ENCODE peak calls at places on chromosomes 6 and 20, in five cellular contexts. T is heart right ventricle, F is left ventricle myocardium inferior, N is RWPE1, V is A549. R is an unnamed sample.

GRCh38 chr6:123323419-123324329 is 313.1 kb downstream of the TRDN start:
- DNase-seq in T (no peak), F (no peak), N (peak), V (no peak), R (no peak)

GRCh38 chr6:152316024-152316423 is 321.1 kb downstream of the SYNE1 start:
- DNase-seq in T (peak), F (peak), N (no peak), V (no peak), R (no peak)

GRCh38 chr6:70413829-70414494 is 654 bp downstream of the FAM135A start:
- DNase-seq in T (no peak), F (no peak), N (peak), V (peak), R (no peak)

GRCh38 chr6:119539066-119539746 is 189.6 kb upstream of the MAN1A1 start:
- DNase-seq in T (no peak), F (no peak), N (no peak), V (no peak), R (no peak)

GRCh38 chr20:55649254-55649653 is 356.1 kb downstream of the CBLN4 start:
- DNase-seq in T (no peak), F (no peak), N (no peak), V (no peak), R (no peak)

GRCh38 chr6:81894286-81894685 is 141.8 kb upstream of the TENT5A start:
- DNase-seq in T (peak), F (no peak), N (no peak), V (no peak), R (no peak)

GRCh38 chr20:50609438-50609989 is 81.8 kb downstream of the RIPOR3 start:
- DNase-seq in T (no peak), F (no peak), N (no peak), V (no peak), R (no peak)

GRCh38 chr6:149032599-149033405 is 284.7 kb upstream of the TAB2 start:
- DNase-seq in T (no peak), F (no peak), N (peak), V (peak), R (no peak)

GRCh38 chr6:167825059-167825758 is 1.5 kb upstream of the AFDN start:
- DNase-seq in T (no peak), F (no peak), N (no peak), V (no peak), R (no peak)

GRCh38 chr6:88683734-88684133 is 279.7 kb downstream of the RNGTT start:
- DNase-seq in T (no peak), F (no peak), N (no peak), V (no peak), R (no peak)

GRCh38 chr20:44355503-44356352 is at the start of gene HNF4A:
- DNase-seq in T (no peak), F (no peak), N (no peak), V (peak), R (no peak)

GRCh38 chr6:109496036-109496761 is 13.2 kb upstream of the ZBTB24 start:
- DNase-seq in T (no peak), F (no peak), N (no peak), V (no peak), R (no peak)

GRCh38 chr6:56724455-56724854 is 81.8 kb upstream of the DST start:
- DNase-seq in T (no peak), F (no peak), N (no peak), V (no peak), R (no peak)

GRCh38 chr6:37173573-37174195 is 3.7 kb downstream of the PIM1 start:
- DNase-seq in T (no peak), F (no peak), N (no peak), V (no peak), R (no peak)

GRCh38 chr6:42239333-42239732 is 21.7 kb upstream of the MRPS10 start:
- DNase-seq in T (no peak), F (no peak), N (peak), V (no peak), R (no peak)

GRCh38 chr6:71419217-71419953 is 130.8 kb downstream of the OGFRL1 start:
- DNase-seq in T (peak), F (peak), N (no peak), V (no peak), R (no peak)
- H3K27ac ChIP-seq in T (peak), F (peak), N (peak), V (peak), R (peak)

GRCh38 chr6:139295906-139296305 is 4.1 kb upstream of the TXLNB start:
- DNase-seq in T (no peak), F (no peak), N (no peak), V (no peak), R (no peak)
- H3K27ac ChIP-seq in T (no peak), F (no peak), N (no peak), V (no peak), R (no peak)

DNA sequence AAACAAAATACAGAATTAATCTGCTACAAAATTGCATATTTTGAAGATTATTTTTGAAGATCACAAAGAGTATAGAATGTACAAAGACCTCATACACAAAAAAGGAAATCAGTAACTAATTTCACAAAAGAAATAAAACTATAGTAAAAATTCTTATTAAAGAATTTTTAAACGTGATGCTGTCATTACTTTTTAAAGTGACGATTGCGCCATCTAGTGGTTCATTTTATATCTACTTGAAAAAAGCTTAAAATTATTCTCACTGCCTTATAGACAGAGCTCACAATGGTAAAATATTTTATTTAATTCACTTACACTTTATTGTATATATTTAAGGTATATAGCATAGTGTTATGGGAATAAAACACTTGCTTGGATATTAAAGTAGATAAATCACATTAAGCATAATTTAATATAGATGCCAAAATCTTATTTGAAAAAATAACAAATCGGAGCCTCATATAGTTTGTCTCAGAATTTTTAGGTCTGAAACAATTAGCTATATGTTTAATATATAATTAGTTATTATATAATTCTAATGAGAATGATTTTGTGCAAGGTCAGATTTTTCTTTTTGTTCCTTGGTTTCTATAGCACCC is 128.8 kb downstream of the PHF3 start:
- DNase-seq in T (no peak), F (no peak), N (no peak), V (no peak), R (no peak)
- H3K27ac ChIP-seq in T (no peak), F (no peak), N (no peak), V (no peak), R (no peak)

DNA sequence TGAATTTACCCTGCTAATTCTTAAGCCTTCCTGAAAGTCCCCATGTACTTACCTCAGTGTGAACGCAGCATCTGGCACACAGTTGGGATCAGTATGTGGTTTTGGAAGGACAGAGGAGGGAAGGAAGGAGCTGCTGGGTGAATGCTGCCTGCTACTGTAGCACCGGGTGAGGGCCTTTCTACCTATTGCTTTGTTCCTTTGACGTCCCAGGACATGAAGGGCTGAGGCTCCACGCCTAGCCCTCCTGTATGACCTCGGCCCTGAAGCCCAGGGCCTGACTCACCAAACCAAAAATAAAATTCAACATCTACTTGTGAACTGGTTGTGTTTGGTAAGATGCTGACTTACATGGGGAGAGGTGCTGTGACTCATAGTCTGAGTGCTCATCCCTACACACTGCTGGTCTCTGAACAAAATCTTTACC is 51.1 kb downstream of the ARID1B start:
- DNase-seq in T (no peak), F (no peak), N (peak), V (peak), R (peak)
- H3K27ac ChIP-seq in T (peak), F (peak), N (peak), V (peak), R (peak)

DNA sequence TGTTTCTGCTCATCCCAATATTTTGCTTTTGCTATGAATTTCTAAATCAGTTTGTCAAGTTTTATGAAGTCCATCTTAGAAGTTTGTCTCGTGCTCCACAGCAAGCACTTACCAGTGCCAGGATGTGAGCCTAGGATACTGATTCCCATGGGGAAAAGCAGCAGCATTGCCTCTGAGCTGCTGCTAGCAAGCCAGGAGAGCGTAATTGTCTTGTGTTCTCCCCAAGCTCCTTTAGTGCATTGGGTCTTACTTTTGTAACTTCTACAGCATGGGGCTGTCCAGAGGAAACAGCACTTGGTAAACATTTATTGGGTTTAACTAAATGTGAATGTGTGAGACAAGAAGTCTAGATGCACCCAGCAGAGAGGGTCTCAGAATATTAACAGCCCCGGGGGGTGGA is 76.1 kb downstream of the RNF182 start:
- DNase-seq in T (no peak), F (no peak), N (no peak), V (peak), R (no peak)
- H3K27ac ChIP-seq in T (no peak), F (no peak), N (no peak), V (peak), R (peak)

GRCh38 chr20:35263609-35264223 is 14.2 kb downstream of the MMP24OS start:
- DNase-seq in T (no peak), F (peak), N (no peak), V (peak), R (no peak)
- H3K27ac ChIP-seq in T (peak), F (peak), N (peak), V (peak), R (peak)

DNA sequence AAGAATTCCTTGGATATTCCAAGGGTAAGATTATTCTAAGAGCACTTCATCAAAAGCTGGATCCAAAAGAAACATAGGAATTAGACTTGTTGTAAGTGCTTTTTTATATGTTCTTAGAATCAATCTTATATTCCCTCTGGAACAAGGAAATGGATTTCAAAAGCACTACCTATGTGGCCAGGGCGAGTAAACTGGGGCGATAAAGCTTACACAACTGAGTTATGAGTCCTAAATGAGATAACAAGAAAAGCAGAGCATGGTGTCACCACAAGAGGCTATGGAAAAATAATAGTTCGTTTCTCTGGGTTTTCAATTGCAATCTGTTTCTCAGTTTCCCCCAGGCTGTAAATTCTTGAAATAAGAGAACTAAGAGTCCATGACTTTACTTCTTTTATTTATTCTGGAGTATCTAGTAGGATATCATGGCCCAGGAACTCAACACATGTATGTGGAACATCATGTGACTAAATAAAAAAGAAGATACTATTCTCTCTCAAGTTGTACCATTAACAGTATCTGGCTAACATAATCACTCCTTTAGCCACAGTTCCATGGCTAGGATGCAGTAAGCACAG is 51.5 kb downstream of the NUDT3 start:
- DNase-seq in T (no peak), F (no peak), N (no peak), V (no peak), R (no peak)
- H3K27ac ChIP-seq in T (peak), F (peak), N (no peak), V (no peak), R (peak)

DNA sequence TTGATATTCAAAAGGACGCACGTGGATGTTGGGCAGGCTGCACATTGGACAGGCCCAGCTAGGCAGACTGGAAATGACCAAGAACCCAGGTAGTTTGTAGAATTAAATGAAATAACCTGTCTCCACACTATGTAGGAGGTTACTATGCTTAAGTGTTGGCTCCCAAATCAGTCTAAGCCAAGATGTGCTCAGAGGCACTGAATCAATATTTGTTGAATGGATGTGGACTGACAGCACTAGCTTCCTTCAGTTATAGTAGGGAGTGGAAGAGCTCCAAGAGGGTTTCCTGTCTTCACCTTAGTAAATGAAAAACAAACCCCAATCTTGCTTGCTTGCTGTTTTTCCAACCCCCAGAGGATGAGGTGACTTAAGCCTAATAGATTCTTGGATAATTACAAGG is 180.5 kb downstream of the JARID2 start:
- DNase-seq in T (no peak), F (no peak), N (no peak), V (no peak), R (no peak)
- H3K27ac ChIP-seq in T (no peak), F (peak), N (no peak), V (no peak), R (no peak)

GRCh38 chr6:143609972-143610371 is 67.8 kb upstream of the PHACTR2 start:
- DNase-seq in T (no peak), F (no peak), N (no peak), V (no peak), R (no peak)

GRCh38 chr6:143611580-143611979 is 66.2 kb upstream of the PHACTR2 start:
- DNase-seq in T (no peak), F (no peak), N (no peak), V (no peak), R (no peak)

GRCh38 chr6:143607959-143608358 is 69.8 kb upstream of the PHACTR2 start:
- DNase-seq in T (no peak), F (no peak), N (no peak), V (no peak), R (no peak)

GRCh38 chr6:143607168-143607567 is 70.6 kb upstream of the PHACTR2 start:
- DNase-seq in T (no peak), F (no peak), N (no peak), V (no peak), R (no peak)

GRCh38 chr6:143609501-143609900 is 68.3 kb upstream of the PHACTR2 start:
- DNase-seq in T (no peak), F (no peak), N (no peak), V (no peak), R (no peak)
- H3K27ac ChIP-seq in T (no peak), F (no peak), N (no peak), V (no peak), R (no peak)